ENCODE peak calls at places on chromosomes 2 and 18, in five cellular contexts. T is epithelial cell of esophagus, E is dorsolateral prefrontal cortex, P is ovary, H is IMR-90. X is an unnamed sample.

GRCh38 chr2:231250146-231250545 is 51.7 kb downstream of the ARMC9 start:
- DNase-seq in E (no peak), P (no peak), T (no peak), H (no peak), X (no peak)

GRCh38 chr2:49044680-49045079 is 109.6 kb downstream of the FSHR start:
- DNase-seq in H (no peak), P (no peak), T (no peak), E (no peak), X (no peak)

GRCh38 chr2:67165141-67165990 is 231.8 kb upstream of the ETAA1 start:
- DNase-seq in T (no peak), H (no peak), P (no peak), E (no peak), X (no peak)

GRCh38 chr18:43772907-43773306 is 495.6 kb upstream of the SYT4 start:
- DNase-seq in P (no peak), H (no peak), T (no peak), E (no peak), X (no peak)

GRCh38 chr2:60945341-60945740 is 64.0 kb downstream of the REL start:
- DNase-seq in P (no peak), T (no peak), E (no peak), H (no peak), X (no peak)

GRCh38 chr2:148253716-148254115 is 232.8 kb downstream of the MBD5 start:
- DNase-seq in E (no peak), P (no peak), T (peak), H (peak), X (no peak)

GRCh38 chr2:25103287-25103871 is 61.5 kb downstream of the EFR3B start:
- DNase-seq in P (no peak), H (peak), E (no peak), T (peak), X (no peak)

GRCh38 chr2:98909381-98910211 is 26.4 kb downstream of the CRACDL start:
- DNase-seq in T (peak), H (peak), P (peak), E (no peak), X (no peak)

GRCh38 chr2:44802409-44803099 is 138.9 kb upstream of the SIX3 start:
- DNase-seq in P (no peak), T (peak), H (no peak), E (no peak), X (no peak)

GRCh38 chr2:203734276-203734983 is 28.0 kb downstream of the CD28 start:
- DNase-seq in E (no peak), H (no peak), T (no peak), P (no peak), X (no peak)

GRCh38 chr2:240435457-240435954 is at the start of gene GPC1:
- DNase-seq in P (peak), T (peak), E (peak), H (peak), X (no peak)

GRCh38 chr2:212974692-212975091 is 176.7 kb downstream of the IKZF2 start:
- DNase-seq in E (no peak), P (no peak), H (peak), T (peak), X (no peak)

GRCh38 chr2:96927420-96928171 is 57.7 kb upstream of the SEMA4C start:
- DNase-seq in E (peak), H (no peak), T (peak), P (no peak), X (no peak)

GRCh38 chr18:33573193-33573592 is 4.8 kb upstream of the ASXL3 start:
- DNase-seq in E (no peak), T (no peak), P (no peak), H (no peak), X (no peak)

GRCh38 chr2:36438454-36438977 is 82.9 kb downstream of the CRIM1 start:
- DNase-seq in H (peak), P (no peak), E (no peak), T (peak), X (no peak)

GRCh38 chr18:67218556-67218955 is 298.0 kb downstream of the DSEL start:
- DNase-seq in H (no peak), T (no peak), E (no peak), P (no peak), X (no peak)

GRCh38 chr2:28654981-28655322 is 96.7 kb upstream of the PPP1CB start:
- DNase-seq in P (no peak), T (peak), H (no peak), E (no peak), X (no peak)

GRCh38 chr2:174587607-174588006 is 10.0 kb downstream of the WIPF1 start:
- DNase-seq in E (no peak), T (peak), H (no peak), P (no peak), X (no peak)

GRCh38 chr2:114545052-114545451 is 102.6 kb downstream of the DPP10 start:
- DNase-seq in E (no peak), T (no peak), P (no peak), H (no peak), X (no peak)

GRCh38 chr2:57022496-57022895 is 838.7 kb downstream of the CCDC85A start:
- DNase-seq in H (no peak), P (no peak), T (no peak), E (no peak), X (no peak)

GRCh38 chr2:238027591-238028415 is 33.0 kb upstream of the SCLY start:
- DNase-seq in E (no peak), P (no peak), T (no peak), H (no peak), X (no peak)

GRCh38 chr18:12500986-12501385 is 93.3 kb downstream of the PRELID3A start:
- DNase-seq in T (no peak), E (no peak), P (no peak), H (no peak), X (no peak)

GRCh38 chr18:13262839-13263691 is 44.5 kb downstream of the LDLRAD4 start:
- DNase-seq in E (no peak), P (no peak), H (no peak), T (no peak), X (no peak)

GRCh38 chr2:3130444-3130843 is 247.2 kb downstream of the EIPR1 start:
- DNase-seq in E (no peak), P (no peak), H (no peak), T (no peak), X (no peak)

GRCh38 chr2:191245869-191246531 is 796 bp downstream of the MYO1B start:
- DNase-seq in H (peak), T (peak), E (no peak), P (peak), X (no peak)

GRCh38 chr2:152222975-152223638 is 47.5 kb upstream of the STAM2 start:
- DNase-seq in H (peak), P (peak), T (peak), E (no peak), X (no peak)

GRCh38 chr2:85707304-85707703 is 13.1 kb downstream of the GNLY start:
- DNase-seq in H (peak), E (no peak), P (no peak), T (peak), X (peak)

GRCh38 chr18:12929477-12930083 is 18.2 kb upstream of the SEH1L start:
- DNase-seq in T (peak), H (no peak), P (no peak), E (no peak), X (no peak)

GRCh38 chr2:8408560-8409460 is 273.0 kb upstream of the ID2 start:
- DNase-seq in E (no peak), T (no peak), H (no peak), P (no peak), X (peak)

GRCh38 chr18:68053290-68053689 is 536.8 kb upstream of the DSEL start:
- DNase-seq in E (no peak), P (no peak), H (no peak), T (no peak), X (no peak)

GRCh38 chr2:42238644-42239288 is 69.6 kb downstream of the EML4 start:
- DNase-seq in H (no peak), T (peak), E (no peak), P (no peak), X (peak)

GRCh38 chr18:12751503-12751884 is 48.7 kb downstream of the PSMG2 start:
- DNase-seq in P (no peak), T (no peak), H (no peak), E (no peak), X (no peak)

GRCh38 chr2:142742301-142743214 is 134.9 kb upstream of the KYNU start:
- DNase-seq in P (no peak), T (peak), E (no peak), H (peak), X (no peak)

GRCh38 chr2:10844083-10844482 is 31.5 kb upstream of the PDIA6 start:
- DNase-seq in H (peak), P (no peak), E (no peak), T (peak), X (no peak)

GRCh38 chr18:33673689-33674088 is 95.7 kb downstream of the ASXL3 start:
- DNase-seq in E (no peak), T (peak), P (no peak), H (no peak), X (no peak)

GRCh38 chr18:8471373-8471772 is 137.9 kb upstream of the RAB12 start:
- DNase-seq in H (no peak), T (no peak), E (no peak), P (no peak), X (no peak)

GRCh38 chr2:191910518-191910917 is 63.6 kb upstream of the CAVIN2 start:
- DNase-seq in T (peak), E (no peak), H (peak), P (no peak), X (no peak)

GRCh38 chr18:48402953-48403352 is 6.2 kb downstream of the ZBTB7C start:
- DNase-seq in H (no peak), T (no peak), E (no peak), P (peak), X (no peak)

GRCh38 chr2:148721991-148722777 is 77.6 kb downstream of the EPC2 start:
- DNase-seq in H (peak), P (no peak), E (no peak), T (no peak), X (no peak)

GRCh38 chr2:33210626-33211025 is 263.9 kb downstream of the LTBP1 start:
- DNase-seq in H (peak), T (peak), P (peak), E (no peak), X (no peak)
- H3K4me3 ChIP-seq in H (no peak), T (no peak), P (no peak), E (no peak), X (no peak)

GRCh38 chr2:167686691-167687090 is 560.7 kb downstream of the STK39 start:
- DNase-seq in P (no peak), T (no peak), E (no peak), H (no peak), X (no peak)

GRCh38 chr2:167692191-167692590 is 555.2 kb downstream of the STK39 start:
- DNase-seq in P (no peak), T (peak), E (no peak), H (no peak), X (no peak)

DNA sequence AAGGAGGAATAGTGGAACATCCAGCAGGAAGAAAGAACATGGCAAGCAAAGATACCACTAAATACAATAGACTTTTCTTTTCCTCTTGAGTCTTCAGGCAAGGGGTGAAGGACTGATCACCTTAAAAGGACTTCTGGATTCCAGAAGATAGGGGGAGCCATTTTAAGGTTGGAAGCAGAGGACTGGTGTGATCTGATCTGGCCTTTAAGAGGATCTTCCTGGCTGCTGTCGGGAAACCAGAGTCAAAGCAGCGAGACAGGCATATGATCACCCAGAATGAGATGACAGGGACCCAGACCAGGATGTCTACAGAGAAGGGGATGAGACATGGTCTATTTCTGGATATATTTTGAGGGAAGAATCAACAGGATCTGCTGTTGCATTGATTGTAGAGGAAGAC is 558.0 kb downstream of the STK39 start:
- DNase-seq in P (no peak), T (peak), E (no peak), H (no peak), X (no peak)
- TF ChIP-seq CTCF in P (no peak), T (no peak), E (no peak), H (no peak), X (peak)

GRCh38 chr2:157440404-157441071 is 3.4 kb downstream of the CYTIP start:
- DNase-seq in H (no peak), T (no peak), E (no peak), P (no peak), X (no peak)
- H3K4me3 ChIP-seq in H (no peak), T (no peak), E (no peak), P (no peak), X (peak)

GRCh38 chr18:7174359-7175107 is 56.4 kb upstream of the LRRC30 start:
- DNase-seq in P (no peak), E (no peak), H (no peak), T (peak), X (no peak)
- TF ChIP-seq CTCF in P (no peak), E (no peak), H (peak), T (peak), X (no peak)

DNA sequence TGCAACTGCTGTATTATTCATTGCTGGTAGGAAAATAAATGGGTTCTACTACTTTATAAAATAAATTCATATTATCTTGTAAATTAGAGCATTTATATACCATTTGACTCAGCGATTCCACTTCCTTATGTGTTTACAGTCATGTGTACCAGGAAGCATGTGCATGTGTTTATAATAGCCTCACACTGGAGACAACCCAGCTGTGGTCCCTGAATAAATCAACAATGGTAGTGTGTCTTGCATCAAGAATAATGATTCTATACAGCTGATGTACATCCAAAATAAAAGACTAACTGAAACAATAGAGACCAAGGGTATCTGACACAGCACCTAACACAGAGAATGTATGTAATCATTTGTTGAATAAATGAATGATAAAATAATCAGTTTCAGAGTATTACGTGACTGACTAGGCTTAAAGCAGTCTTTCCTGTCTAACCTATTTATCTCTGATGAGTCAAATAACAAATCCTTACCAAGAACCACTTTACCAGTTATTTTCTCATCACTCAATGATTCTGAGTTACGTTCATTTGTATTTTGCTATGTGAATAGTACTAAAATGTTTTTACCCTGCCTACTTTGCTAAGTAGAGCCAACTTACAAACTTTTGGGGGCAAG is 216.8 kb downstream of the UBE2E3 start:
- DNase-seq in E (no peak), H (no peak), T (peak), P (no peak), X (no peak)
- H3K4me3 ChIP-seq in E (no peak), H (no peak), T (no peak), P (no peak), X (no peak)

DNA sequence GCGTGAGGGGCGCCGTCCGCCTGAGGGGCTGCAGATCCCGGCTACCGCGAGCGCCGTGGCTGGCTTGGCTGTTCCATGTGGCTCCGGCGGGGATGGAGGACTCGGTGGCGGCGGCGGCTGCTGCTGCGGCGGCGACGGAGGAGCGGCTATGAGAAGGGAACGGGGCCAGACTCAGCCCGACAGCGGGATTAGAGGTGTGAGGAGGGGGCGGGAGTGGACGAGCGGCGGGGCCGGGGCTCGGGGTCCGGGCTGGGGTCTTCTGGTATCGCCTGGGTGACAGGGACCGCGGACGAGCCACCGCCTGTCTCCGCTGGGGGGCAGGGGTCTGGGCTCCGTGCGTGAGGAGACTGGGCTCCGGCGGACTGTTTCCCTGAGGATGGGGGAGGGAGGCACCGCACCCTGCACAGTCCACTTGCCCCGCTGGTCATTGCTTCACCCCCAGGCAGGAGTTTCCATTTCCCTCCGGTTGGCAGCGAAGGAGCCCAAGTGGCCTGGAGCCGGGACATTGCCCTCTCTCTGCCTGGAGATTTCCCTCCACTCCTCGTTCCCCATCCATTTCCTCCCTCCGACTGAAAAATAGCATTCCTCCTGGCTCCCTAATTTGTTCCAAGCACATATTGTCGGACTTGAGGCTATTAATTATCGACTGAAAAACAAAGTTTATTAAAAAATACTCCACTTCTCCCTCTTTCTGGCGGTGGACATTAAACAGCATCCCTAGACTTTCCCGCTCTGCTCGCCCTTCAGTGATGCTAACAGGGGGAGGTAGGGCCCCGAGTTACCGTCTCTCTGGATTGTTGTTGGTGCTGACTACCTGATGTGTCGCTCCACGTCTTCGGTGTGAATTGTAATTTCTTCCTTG is 577 bp downstream of the EHBP1 start:
- DNase-seq in T (peak), P (peak), H (peak), E (peak), X (no peak)
- TF ChIP-seq CTCF in T (peak), P (no peak), H (peak), E (peak), X (peak)

GRCh38 chr2:14631676-14632075 is 841 bp upstream of the LRATD1 start:
- DNase-seq in H (no peak), P (no peak), E (no peak), T (no peak), X (no peak)
- H3K4me3 ChIP-seq in H (no peak), P (no peak), E (peak), T (peak), X (no peak)

GRCh38 chr2:17853799-17854198 is 24.7 kb upstream of the KCNS3 start:
- DNase-seq in P (no peak), T (no peak), E (no peak), H (no peak), X (no peak)
- TF ChIP-seq CTCF in P (no peak), T (no peak), E (no peak), H (no peak), X (no peak)